ENCODE peak calls at places on chromosomes 16 and 17, in six cellular contexts. L is H9, Y is mesenchymal stem cell, Q is IMR-90, R is neuronal stem cell, S is trophoblast cell. K is an unnamed sample.

GRCh38 chr17:77318021-77318420 is 177.3 kb downstream of the SEC14L1 start:
- DNase-seq in L (no peak), Y (no peak), Q (no peak), R (no peak), S (no peak), K (no peak)

GRCh38 chr17:76452646-76453430 is at the start of gene UBE2O:
- DNase-seq in L (peak; percentile 99), Y (peak; percentile 86), Q (peak; percentile 80), R (peak; percentile 89), S (peak; percentile 91), K (peak; percentile 83)

GRCh38 chr17:79669861-79670260 is 59.0 kb upstream of the RBFOX3 start:
- DNase-seq in L (no peak), Y (no peak), Q (no peak), R (no peak), S (no peak), K (no peak)

GRCh38 chr16:54193656-54194007 is 93.0 kb downstream of the IRX3 start:
- DNase-seq in L (peak; percentile 91), Y (peak; percentile 57), Q (peak; percentile 25), R (peak; percentile 68), S (peak; percentile 71), K (peak; percentile 59)

GRCh38 chr16:65406076-65406475 is 284.2 kb upstream of the CDH11 start:
- DNase-seq in L (no peak), Y (no peak), Q (no peak), R (no peak), S (no peak), K (no peak)

GRCh38 chr17:17387017-17387416 is 83.8 kb downstream of the NT5M start:
- DNase-seq in L (no peak), Y (no peak), Q (no peak), R (no peak), S (peak; percentile 24), K (no peak)

GRCh38 chr16:54649846-54650245 is 280.8 kb upstream of the IRX5 start:
- DNase-seq in L (no peak), Y (peak; percentile 20), Q (no peak), R (no peak), S (no peak), K (no peak)

GRCh38 chr16:89217388-89218191 is at the start of gene ZNF778:
- DNase-seq in L (peak; percentile 80), Y (peak; percentile 90), Q (peak; percentile 77), R (peak; percentile 72), S (peak; percentile 90), K (no peak)

GRCh38 chr17:15971108-15971507 is 26.2 kb downstream of the ADORA2B start:
- DNase-seq in L (no peak), Y (no peak), Q (no peak), R (no peak), S (peak; percentile 96), K (no peak)

GRCh38 chr17:5500247-5500803 is 14.0 kb downstream of the MIS12 start:
- DNase-seq in L (peak; percentile 50), Y (peak; percentile 36), Q (peak; percentile 12), R (no peak), S (no peak), K (no peak)

GRCh38 chr17:73998246-73999220 is 204.9 kb upstream of the RPL38 start:
- DNase-seq in L (peak; percentile 89), Y (no peak), Q (no peak), R (no peak), S (peak; percentile 54), K (peak; percentile 39)

GRCh38 chr17:80943346-80944145 is 48.1 kb upstream of the CHMP6 start:
- DNase-seq in L (no peak), Y (no peak), Q (no peak), R (no peak), S (no peak), K (no peak)

GRCh38 chr16:54945063-54945462 is 14.4 kb downstream of the IRX5 start:
- DNase-seq in L (no peak), Y (no peak), Q (no peak), R (no peak), S (no peak), K (no peak)

GRCh38 chr16:79128706-79129105 is 471.8 kb downstream of the MAF start:
- DNase-seq in L (no peak), Y (no peak), Q (no peak), R (no peak), S (no peak), K (no peak)

GRCh38 chr16:88197481-88198456 is 185.0 kb upstream of the ZNF469 start:
- DNase-seq in L (no peak), Y (no peak), Q (peak; percentile 31), R (no peak), S (no peak), K (no peak)

GRCh38 chr17:61354895-61355294 is 44.7 kb upstream of the TBX2 start:
- DNase-seq in L (peak; percentile 58), Y (no peak), Q (no peak), R (no peak), S (no peak), K (no peak)

GRCh38 chr16:78775161-78775561 is 675.7 kb downstream of the WWOX start:
- DNase-seq in L (no peak), Y (no peak), Q (no peak), R (no peak), S (no peak), K (no peak)

GRCh38 chr17:42023524-42024349 is 3.8 kb downstream of the NKIRAS2 start:
- DNase-seq in L (no peak), Y (no peak), Q (no peak), R (no peak), S (peak; percentile 54), K (no peak)

GRCh38 chr16:88772871-88773811 is 11.9 kb downstream of the PIEZO1 start:
- DNase-seq in L (no peak), Y (peak; percentile 96), Q (peak; percentile 95), R (no peak), S (peak; percentile 90), K (no peak)

DNA sequence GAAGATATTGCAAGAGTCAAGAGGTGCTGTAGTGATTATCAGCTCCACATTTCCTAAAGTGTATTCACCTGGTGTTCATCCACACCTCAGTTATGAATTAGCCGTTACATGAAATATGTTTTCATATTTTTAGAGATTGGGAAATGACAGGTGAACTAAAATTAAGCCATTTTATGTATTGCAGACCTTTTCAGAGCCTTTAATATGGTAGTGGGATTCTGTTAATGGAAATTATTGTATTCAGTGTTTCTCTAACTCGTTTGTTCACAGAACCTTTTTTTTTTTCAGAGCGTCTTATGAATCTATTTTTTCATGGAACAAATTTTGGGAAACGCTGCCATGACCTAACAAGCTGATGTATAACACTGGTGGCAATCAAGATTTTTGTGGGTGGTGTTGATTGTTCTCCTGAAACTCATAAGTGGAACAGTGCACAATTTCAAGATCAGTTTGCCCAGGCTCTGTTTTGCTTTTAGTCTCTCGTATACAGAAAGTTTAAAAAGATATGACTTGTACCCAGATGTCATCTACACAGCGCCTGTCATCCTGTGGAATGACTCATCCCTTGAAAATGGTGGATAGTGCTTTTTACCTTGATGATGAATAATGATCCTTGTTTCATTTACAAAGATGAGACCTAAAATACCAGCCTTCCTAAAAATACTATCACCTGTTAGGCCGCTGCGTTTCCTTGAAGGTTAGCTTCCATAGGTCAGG is 88.8 kb downstream of the ARHGAP44 start:
- DNase-seq in L (no peak), Y (no peak), Q (no peak), R (no peak), S (peak; percentile 28), K (no peak)
- H2AFZ ChIP-seq in L (no peak overlapping the region), Y (no peak overlapping the region), Q (no peak overlapping the region), R (no peak overlapping the region), S (no peak overlapping the region), K (no peak overlapping the region)

GRCh38 chr17:48727415-48728175 is 955 bp downstream of the HOXB13 start:
- DNase-seq in L (no peak), Y (no peak), Q (no peak), R (no peak), S (no peak), K (no peak)

GRCh38 chr17:48728232-48729231 is at the start of gene HOXB13:
- DNase-seq in L (peak; percentile 81), Y (peak; percentile 85), Q (peak; percentile 39), R (no peak), S (peak; percentile 53), K (no peak)

GRCh38 chr17:48725294-48726064 is 2.5 kb downstream of the PRAC2 start:
- DNase-seq in L (no peak), Y (peak; percentile 7), Q (no peak), R (no peak), S (no peak), K (no peak)

GRCh38 chr17:48726182-48726915 is 2.2 kb downstream of the HOXB13 start:
- DNase-seq in L (no peak), Y (peak; percentile 13), Q (no peak), R (no peak), S (no peak), K (no peak)

GRCh38 chr17:48726916-48727286 is 1.6 kb downstream of the HOXB13 start:
- DNase-seq in L (no peak), Y (no peak), Q (no peak), R (no peak), S (no peak), K (no peak)
- H3K14ac ChIP-seq in L (no peak overlapping the region), Y (no peak overlapping the region), Q (no peak overlapping the region), R (no peak overlapping the region), S (no peak overlapping the region), K (no peak overlapping the region)

DNA sequence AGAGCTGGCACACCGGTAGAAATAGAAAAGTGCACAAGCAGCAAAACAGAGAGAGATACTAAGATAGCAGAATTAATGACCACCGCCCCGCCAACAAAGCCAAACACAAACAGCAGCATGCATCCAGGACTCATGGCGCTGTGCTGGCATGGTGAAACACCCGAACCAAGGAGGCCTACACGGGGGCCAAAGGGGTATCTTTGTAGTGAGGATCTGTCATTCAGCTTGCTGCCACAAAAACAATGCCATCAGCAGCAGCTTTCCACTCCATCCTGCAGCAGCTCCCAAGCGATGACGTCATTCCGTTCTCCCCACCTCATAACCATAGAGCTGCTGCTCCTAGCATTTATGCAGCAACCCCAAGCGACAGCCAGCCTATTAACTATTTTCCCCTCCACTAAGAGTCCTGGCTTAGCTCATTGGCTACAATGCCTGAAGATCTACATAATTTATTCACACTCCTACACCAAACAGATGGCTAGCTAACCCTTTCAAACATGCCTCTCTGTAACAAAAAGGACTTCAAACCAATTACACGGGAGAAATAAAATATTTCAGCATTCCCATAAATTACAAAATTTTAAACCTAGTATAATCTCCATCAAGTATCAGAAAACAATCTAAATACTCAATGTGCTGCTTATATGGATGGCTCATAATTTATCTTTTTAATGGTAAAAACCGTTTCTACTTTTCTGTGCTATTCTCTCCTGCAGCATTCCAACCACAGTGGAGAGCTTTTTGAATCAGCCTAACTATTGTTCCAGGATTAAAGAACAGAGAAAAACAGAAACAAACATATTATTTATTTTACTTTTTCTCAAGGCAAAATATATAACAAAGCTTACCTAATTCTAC is 73.9 kb downstream of the SPAG9 start:
- DNase-seq in L (peak; percentile 93), Y (peak; percentile 90), Q (peak; percentile 87), R (peak; percentile 97), S (no peak), K (peak; percentile 53)
- H2AFZ ChIP-seq in L (no peak overlapping the region), Y (no peak overlapping the region), Q (peak overlapping the region; percentile 67), R (peak overlapping the region; percentile 43), S (no peak overlapping the region), K (no peak overlapping the region)

GRCh38 chr17:63698381-63698885 is 1.5 kb downstream of the LIMD2 start:
- DNase-seq in L (no peak), Y (no peak), Q (no peak), R (no peak), S (no peak), K (peak; percentile 57)
- H3K14ac ChIP-seq in L (no peak overlapping the region), Y (no peak overlapping the region), Q (no peak overlapping the region), R (no peak overlapping the region), S (no peak overlapping the region), K (no peak overlapping the region)

GRCh38 chr16:4618645-4619418 is 4.1 kb upstream of the UBALD1 start:
- DNase-seq in L (no peak), Y (no peak), Q (no peak), R (no peak), S (no peak), K (no peak)
- H2AFZ ChIP-seq in L (no peak overlapping the region), Y (no peak overlapping the region), Q (no peak overlapping the region), R (no peak overlapping the region), S (no peak overlapping the region), K (no peak overlapping the region)

K was measured in H1.